ENCODE peak calls at places on chromosomes 4 and X, in four cellular contexts. M, L, P and H are unnamed samples.

GRCh38 chr4:186919340-186919739 is 195.7 kb upstream of the FAT1 start:
- DNase-seq in M (no peak), L (no peak), P (no peak), H (no peak)

GRCh38 chrX:146055733-146056132 is 238.1 kb downstream of the SLITRK2 start:
- DNase-seq in M (no peak), L (no peak), P (no peak), H (no peak)

GRCh38 chr4:184053476-184053875 is 148.4 kb downstream of the STOX2 start:
- DNase-seq in M (no peak), L (no peak), P (no peak), H (no peak)

GRCh38 chr4:84924439-84924838 is 42.1 kb downstream of the WDFY3 start:
- DNase-seq in M (no peak), L (no peak), P (no peak), H (no peak)

GRCh38 chr4:12359420-12359819 is 930.7 kb upstream of the HS3ST1 start:
- DNase-seq in M (no peak), L (no peak), P (no peak), H (no peak)

GRCh38 chr4:952881-953573 is 20.3 kb downstream of the DGKQ start:
- DNase-seq in M (no peak), L (no peak), P (no peak), H (no peak)

GRCh38 chr4:14023036-14023435 is 395.5 kb upstream of the BOD1L1 start:
- DNase-seq in M (peak; percentile 40), L (no peak), P (no peak), H (no peak)

GRCh38 chrX:154011376-154012335 is 8.0 kb downstream of the IRAK1 start:
- DNase-seq in M (no peak), L (no peak), P (no peak), H (no peak)

GRCh38 chr4:10160280-10160856 is 43.8 kb upstream of the WDR1 start:
- DNase-seq in M (no peak), L (peak; percentile 42), P (peak; percentile 31), H (no peak)

GRCh38 chrX:150032742-150033141 is 94.5 kb upstream of the EOLA2 start:
- DNase-seq in M (peak; percentile 44), L (peak; percentile 78), P (no peak), H (no peak)

GRCh38 chr4:67218883-67219282 is 326.4 kb downstream of the CENPC start:
- DNase-seq in M (no peak), L (no peak), P (no peak), H (no peak)

GRCh38 chr4:52317361-52317879 is 266.3 kb downstream of the SPATA18 start:
- DNase-seq in M (no peak), L (no peak), P (no peak), H (no peak)

GRCh38 chr4:78938868-78939666 is at the start of gene PAQR3:
- DNase-seq in M (peak; percentile 57), L (peak; percentile 78), P (peak; percentile 57), H (peak; percentile 39)

GRCh38 chr4:149765630-149766029 is 50.0 kb downstream of the IQCM start:
- DNase-seq in M (peak; percentile 57), L (peak; percentile 58), P (peak; percentile 18), H (no peak)

GRCh38 chr4:86359944-86360478 is at the start of gene MAPK10:
- DNase-seq in M (peak; percentile 88), L (peak; percentile 95), P (no peak), H (peak; percentile 87)

GRCh38 chr4:86357608-86358007 is 2.2 kb downstream of the MAPK10 start:
- DNase-seq in M (no peak), L (no peak), P (no peak), H (no peak)

GRCh38 chr4:86358176-86358701 is 1.6 kb downstream of the MAPK10 start:
- DNase-seq in M (no peak), L (peak; percentile 70), P (no peak), H (no peak)

GRCh38 chr4:86356831-86357230 is 3.0 kb downstream of the MAPK10 start:
- DNase-seq in M (no peak), L (no peak), P (no peak), H (no peak)

DNA sequence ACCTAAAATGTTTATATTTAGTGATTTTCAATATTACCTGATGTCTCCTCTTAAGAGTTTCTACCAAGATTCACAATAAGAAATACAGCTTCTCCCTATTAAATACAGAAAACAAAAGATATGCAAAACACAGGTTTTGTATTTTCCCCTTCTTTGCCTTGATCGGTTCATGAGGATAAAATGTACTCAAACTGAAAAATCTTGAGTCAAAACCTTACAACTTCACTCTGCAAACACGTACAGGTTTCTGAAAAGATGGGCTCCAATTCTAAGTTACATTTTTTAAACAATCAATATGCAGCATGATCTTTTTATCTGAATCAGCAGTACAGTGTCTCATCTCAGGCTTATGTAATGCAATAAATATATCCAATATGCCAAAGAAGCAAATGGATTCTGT is 3.4 kb downstream of the MAPK10 start:
- DNase-seq in M (no peak), L (no peak), P (no peak), H (no peak)
- H3K4me3 ChIP-seq in M (no peak overlapping the region), L (no peak overlapping the region), P (no peak overlapping the region), H (no peak overlapping the region)

GRCh38 chr4:6088950-6089349 is 70.7 kb upstream of the C4orf50 start:
- DNase-seq in M (no peak), L (no peak), P (no peak), H (no peak)

GRCh38 chr4:6090936-6091335 is 72.7 kb upstream of the C4orf50 start:
- DNase-seq in M (no peak), L (no peak), P (no peak), H (no peak)

GRCh38 chr4:6085028-6085942 is 67.1 kb upstream of the C4orf50 start:
- DNase-seq in M (no peak), L (no peak), P (no peak), H (no peak)

GRCh38 chr4:6085943-6086628 is 67.9 kb upstream of the C4orf50 start:
- DNase-seq in M (no peak), L (no peak), P (no peak), H (no peak)

DNA sequence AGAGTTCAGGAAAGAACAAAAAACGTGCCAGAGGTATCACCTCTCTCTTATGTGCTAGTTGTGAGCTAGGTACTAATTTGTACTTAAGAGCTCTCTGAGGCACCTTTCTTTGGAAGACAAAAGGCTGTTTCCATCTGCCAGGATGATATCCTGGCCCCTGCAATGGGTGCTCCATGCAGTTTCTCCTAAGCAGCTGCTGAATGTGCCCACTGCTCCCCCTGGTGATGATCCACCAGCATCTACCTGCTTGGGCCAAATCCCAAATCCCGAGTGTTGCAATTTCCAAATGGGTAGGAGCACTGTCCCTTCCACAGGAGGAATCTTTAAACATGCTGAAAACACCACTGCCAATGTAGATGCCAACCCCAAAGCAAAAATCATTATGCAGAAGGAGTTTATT is 69.4 kb upstream of the C4orf50 start:
- DNase-seq in M (no peak), L (no peak), P (peak; percentile 51), H (peak; percentile 2)
- TF ChIP-seq CTCF in M (peak; percentile 47), L (no peak), P (peak; percentile 74), H (peak; percentile 73)

GRCh38 chr4:73224886-73225285 is 33.7 kb downstream of the ANKRD17 start:
- DNase-seq in M (no peak), L (no peak), P (no peak), H (no peak)

GRCh38 chr4:73223258-73223651 is 35.3 kb downstream of the ANKRD17 start:
- DNase-seq in M (peak; percentile 6), L (no peak), P (no peak), H (no peak)

GRCh38 chr4:73221734-73222133 is 36.9 kb downstream of the ANKRD17 start:
- DNase-seq in M (no peak), L (no peak), P (no peak), H (no peak)

GRCh38 chr4:73220815-73221214 is 37.8 kb downstream of the ANKRD17 start:
- DNase-seq in M (no peak), L (no peak), P (no peak), H (no peak)

DNA sequence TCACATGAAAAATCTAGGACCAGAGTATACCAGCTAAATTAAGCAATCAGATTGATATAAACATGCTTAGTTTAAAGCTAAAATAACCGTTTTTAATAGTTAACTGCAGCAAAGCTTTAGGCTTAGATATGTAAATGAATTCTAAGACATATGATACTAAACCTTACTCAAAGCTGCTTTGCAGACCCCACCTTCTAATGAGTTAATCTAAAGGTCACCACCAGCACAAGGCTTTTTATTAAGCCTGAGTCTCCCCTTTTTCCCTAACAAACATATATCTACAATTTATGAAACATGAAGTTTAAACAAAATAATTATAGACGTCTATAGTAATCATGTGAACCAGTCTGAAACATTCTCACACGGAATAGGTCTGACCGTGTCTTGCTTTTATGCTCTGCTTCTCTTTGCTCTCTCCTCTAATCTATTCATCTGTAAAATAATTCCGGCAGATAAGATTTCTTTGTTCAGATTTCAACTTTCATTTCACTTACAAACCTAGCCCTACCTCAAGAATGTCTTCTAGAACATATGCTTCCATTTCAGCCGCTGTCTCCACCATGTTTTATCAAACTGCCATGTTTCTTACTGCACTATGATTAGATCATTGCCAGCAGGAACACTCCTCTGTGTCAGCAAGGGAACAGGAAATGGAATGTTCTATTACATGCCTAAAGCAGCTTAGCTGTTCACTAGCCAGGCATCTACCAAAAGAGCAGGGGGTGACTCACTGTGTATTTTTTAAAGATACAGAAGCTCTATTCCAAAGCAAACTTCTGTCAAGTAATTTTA is 35.9 kb downstream of the ANKRD17 start:
- DNase-seq in M (peak; percentile 97), L (peak; percentile 96), P (peak; percentile 83), H (peak; percentile 91)
- H3K4me3 ChIP-seq in M (peak overlapping the region; percentile 83), L (peak overlapping the region; percentile 70), P (peak overlapping the region; percentile 63), H (peak overlapping the region; percentile 86)

GRCh38 chrX:54758114-54759055 is 39.7 kb downstream of the ITIH6 start:
- DNase-seq in M (no peak), L (no peak), P (no peak), H (no peak)
- TF ChIP-seq CTCF in M (no peak), L (no peak), P (no peak), H (no peak)

GRCh38 chr4:147056951-147057630 is 111.4 kb upstream of the TTC29 start:
- DNase-seq in M (peak; percentile 23), L (peak; percentile 57), P (no peak), H (no peak)

GRCh38 chr4:147054241-147054902 is 108.7 kb upstream of the TTC29 start:
- DNase-seq in M (peak; percentile 37), L (peak; percentile 23), P (no peak), H (no peak)

GRCh38 chr4:147059064-147059731 is 113.5 kb upstream of the TTC29 start:
- DNase-seq in M (no peak), L (no peak), P (no peak), H (no peak)

GRCh38 chr4:147060171-147060931 is 114.7 kb upstream of the TTC29 start:
- DNase-seq in M (peak; percentile 94), L (peak; percentile 82), P (no peak), H (no peak)

DNA sequence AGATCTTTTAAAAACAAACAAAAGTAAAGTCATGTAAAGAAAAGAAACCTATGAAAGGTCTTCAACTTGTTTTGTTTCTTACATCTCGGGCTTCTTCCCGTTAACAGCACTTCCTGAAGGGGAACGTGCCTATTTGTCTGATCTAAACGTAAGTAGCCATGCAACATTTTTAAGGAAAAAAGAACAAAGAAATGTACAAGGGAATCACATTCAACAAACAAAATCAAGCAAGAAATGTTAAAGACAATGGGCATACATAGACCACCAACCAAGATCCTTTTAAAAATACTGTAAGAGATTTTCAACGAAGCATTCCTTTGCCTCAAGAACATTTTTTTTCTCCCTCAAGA is 111.9 kb upstream of the TTC29 start:
- DNase-seq in M (peak; percentile 41), L (peak; percentile 66), P (no peak), H (no peak)
- H3K4me3 ChIP-seq in M (peak overlapping the region; percentile 56), L (peak overlapping the region; percentile 41), P (no peak overlapping the region), H (peak overlapping the region; percentile 41)